ENCODE peak calls at places on chromosomes 11 and 22, in six cellular contexts. One of them, this sample, is unnamed.

GRCh38 chr11:123640677-123641494 is 13.5 kb downstream of the SCN3B start:
- DNase-seq in Peyer's patch: no peak
- DNase-seq in neural progenitor cell: peak; percentile 71
- DNase-seq in psoas muscle: peak; percentile 42
- DNase-seq in fibroblast of the aortic adventitia: peak; percentile 45
- DNase-seq in endodermal cell: peak; percentile 90
- DNase-seq in this sample: no peak

GRCh38 chr11:27055065-27055682 is 14.6 kb downstream of the BBOX1 start:
- DNase-seq in Peyer's patch: no peak
- DNase-seq in neural progenitor cell: no peak
- DNase-seq in psoas muscle: no peak
- DNase-seq in fibroblast of the aortic adventitia: peak; percentile 4
- DNase-seq in endodermal cell: no peak
- DNase-seq in this sample: no peak

GRCh38 chr11:80441821-80442220 is 1001.0 kb upstream of the TENM4 start:
- DNase-seq in Peyer's patch: no peak
- DNase-seq in neural progenitor cell: no peak
- DNase-seq in psoas muscle: no peak
- DNase-seq in fibroblast of the aortic adventitia: no peak
- DNase-seq in endodermal cell: no peak
- DNase-seq in this sample: no peak

GRCh38 chr22:41286639-41287091 is 678 bp upstream of the RANGAP1 start:
- DNase-seq in Peyer's patch: peak; percentile 46
- DNase-seq in neural progenitor cell: no peak
- DNase-seq in psoas muscle: no peak
- DNase-seq in fibroblast of the aortic adventitia: peak; percentile 45
- DNase-seq in endodermal cell: no peak
- DNase-seq in this sample: peak; percentile 29

GRCh38 chr22:36153756-36154155 is 6.8 kb downstream of the APOL3 start:
- DNase-seq in Peyer's patch: no peak
- DNase-seq in neural progenitor cell: no peak
- DNase-seq in psoas muscle: no peak
- DNase-seq in fibroblast of the aortic adventitia: no peak
- DNase-seq in endodermal cell: no peak
- DNase-seq in this sample: no peak

GRCh38 chr11:128174465-128175101 is 412.8 kb downstream of the ETS1 start:
- DNase-seq in Peyer's patch: no peak
- DNase-seq in neural progenitor cell: peak; percentile 44
- DNase-seq in psoas muscle: no peak
- DNase-seq in fibroblast of the aortic adventitia: peak; percentile 46
- DNase-seq in endodermal cell: peak; percentile 73
- DNase-seq in this sample: no peak

GRCh38 chr11:19244621-19245020 is 3.9 kb upstream of the E2F8 start:
- DNase-seq in Peyer's patch: no peak
- DNase-seq in neural progenitor cell: no peak
- DNase-seq in psoas muscle: no peak
- DNase-seq in fibroblast of the aortic adventitia: no peak
- DNase-seq in endodermal cell: no peak
- DNase-seq in this sample: no peak

GRCh38 chr11:46465683-46466082 is 74.1 kb upstream of the CHRM4 start:
- DNase-seq in Peyer's patch: no peak
- DNase-seq in neural progenitor cell: no peak
- DNase-seq in psoas muscle: no peak
- DNase-seq in fibroblast of the aortic adventitia: no peak
- DNase-seq in endodermal cell: no peak
- DNase-seq in this sample: no peak

GRCh38 chr11:119942021-119942420 is 195.9 kb downstream of the TRIM29 start:
- DNase-seq in Peyer's patch: no peak
- DNase-seq in neural progenitor cell: no peak
- DNase-seq in psoas muscle: no peak
- DNase-seq in fibroblast of the aortic adventitia: no peak
- DNase-seq in endodermal cell: peak; percentile 80
- DNase-seq in this sample: no peak

GRCh38 chr11:76365038-76365679 is 15.8 kb downstream of the THAP12 start:
- DNase-seq in Peyer's patch: no peak
- DNase-seq in neural progenitor cell: no peak
- DNase-seq in psoas muscle: no peak
- DNase-seq in fibroblast of the aortic adventitia: no peak
- DNase-seq in endodermal cell: no peak
- DNase-seq in this sample: no peak

GRCh38 chr11:124753207-124753606 is 1.2 kb upstream of the VSIG2 start:
- DNase-seq in Peyer's patch: no peak
- DNase-seq in neural progenitor cell: no peak
- DNase-seq in psoas muscle: no peak
- DNase-seq in fibroblast of the aortic adventitia: no peak
- DNase-seq in endodermal cell: peak; percentile 34
- DNase-seq in this sample: no peak

GRCh38 chr22:36156515-36157419 is 3.8 kb downstream of the APOL3 start:
- DNase-seq in Peyer's patch: peak; percentile 67
- DNase-seq in neural progenitor cell: peak; percentile 29
- DNase-seq in psoas muscle: peak; percentile 90
- DNase-seq in fibroblast of the aortic adventitia: peak; percentile 86
- DNase-seq in endodermal cell: peak; percentile 74
- DNase-seq in this sample: no peak

GRCh38 chr11:76861490-76861953 is 804 bp downstream of the ACER3 start:
- DNase-seq in Peyer's patch: no peak
- DNase-seq in neural progenitor cell: peak; percentile 21
- DNase-seq in psoas muscle: no peak
- DNase-seq in fibroblast of the aortic adventitia: no peak
- DNase-seq in endodermal cell: peak; percentile 52
- DNase-seq in this sample: no peak

GRCh38 chr11:57332694-57333440 is 2.8 kb downstream of the SSRP1 start:
- DNase-seq in Peyer's patch: no peak
- DNase-seq in neural progenitor cell: no peak
- DNase-seq in psoas muscle: no peak
- DNase-seq in fibroblast of the aortic adventitia: no peak
- DNase-seq in endodermal cell: no peak
- DNase-seq in this sample: no peak

GRCh38 chr11:12187399-12187798 is 77.0 kb downstream of the MICAL2 start:
- DNase-seq in Peyer's patch: no peak
- DNase-seq in neural progenitor cell: peak; percentile 28
- DNase-seq in psoas muscle: no peak
- DNase-seq in fibroblast of the aortic adventitia: no peak
- DNase-seq in endodermal cell: no peak
- DNase-seq in this sample: no peak

GRCh38 chr22:49937758-49938564 is 19.5 kb downstream of the CRELD2 start:
- DNase-seq in Peyer's patch: no peak
- DNase-seq in neural progenitor cell: no peak
- DNase-seq in psoas muscle: no peak
- DNase-seq in fibroblast of the aortic adventitia: no peak
- DNase-seq in endodermal cell: no peak
- DNase-seq in this sample: no peak

GRCh38 chr22:20392983-20393704 is 807 bp upstream of the ZNF74 start:
- DNase-seq in Peyer's patch: no peak
- DNase-seq in neural progenitor cell: no peak
- DNase-seq in psoas muscle: no peak
- DNase-seq in fibroblast of the aortic adventitia: no peak
- DNase-seq in endodermal cell: peak; percentile 28
- DNase-seq in this sample: no peak

GRCh38 chr22:49930128-49930527 is 11.7 kb downstream of the CRELD2 start:
- DNase-seq in Peyer's patch: peak; percentile 37
- DNase-seq in neural progenitor cell: no peak
- DNase-seq in psoas muscle: no peak
- DNase-seq in fibroblast of the aortic adventitia: no peak
- DNase-seq in endodermal cell: no peak
- DNase-seq in this sample: no peak

GRCh38 chr11:74679513-74679865 is 51.7 kb downstream of the CHRDL2 start:
- DNase-seq in Peyer's patch: no peak
- DNase-seq in neural progenitor cell: no peak
- DNase-seq in psoas muscle: no peak
- DNase-seq in fibroblast of the aortic adventitia: no peak
- DNase-seq in endodermal cell: peak; percentile 43
- DNase-seq in this sample: no peak

GRCh38 chr11:95465887-95466286 is 234.9 kb upstream of the SESN3 start:
- DNase-seq in Peyer's patch: no peak
- DNase-seq in neural progenitor cell: peak; percentile 50
- DNase-seq in psoas muscle: no peak
- DNase-seq in fibroblast of the aortic adventitia: no peak
- DNase-seq in endodermal cell: no peak
- DNase-seq in this sample: no peak

GRCh38 chr11:73312036-73312435 is 4.0 kb downstream of the ARHGEF17 start:
- DNase-seq in Peyer's patch: no peak
- DNase-seq in neural progenitor cell: no peak
- DNase-seq in psoas muscle: no peak
- DNase-seq in fibroblast of the aortic adventitia: no peak
- DNase-seq in endodermal cell: no peak
- DNase-seq in this sample: no peak
- H3K4me3 ChIP-seq in Peyer's patch: peak overlapping the region; percentile 61
- H3K4me3 ChIP-seq in neural progenitor cell: peak overlapping the region; percentile 25
- H3K4me3 ChIP-seq in psoas muscle: peak overlapping the region; percentile 80
- H3K4me3 ChIP-seq in fibroblast of the aortic adventitia: peak overlapping the region; percentile 81
- H3K4me3 ChIP-seq in endodermal cell: peak overlapping the region; percentile 70
- H3K4me3 ChIP-seq in this sample: no peak overlapping the region

GRCh38 chr22:47452184-47452583 is 689.7 kb downstream of the TBC1D22A start:
- DNase-seq in Peyer's patch: no peak
- DNase-seq in neural progenitor cell: no peak
- DNase-seq in psoas muscle: no peak
- DNase-seq in fibroblast of the aortic adventitia: no peak
- DNase-seq in endodermal cell: peak; percentile 56
- DNase-seq in this sample: no peak
- TF ChIP-seq CTCF in Peyer's patch: peak; percentile 19
- TF ChIP-seq CTCF in neural progenitor cell: peak; percentile 21
- TF ChIP-seq CTCF in psoas muscle: peak; percentile 5
- TF ChIP-seq CTCF in fibroblast of the aortic adventitia: no peak
- TF ChIP-seq CTCF in endodermal cell: peak; percentile 46
- TF ChIP-seq CTCF in this sample: peak; percentile 58

DNA sequence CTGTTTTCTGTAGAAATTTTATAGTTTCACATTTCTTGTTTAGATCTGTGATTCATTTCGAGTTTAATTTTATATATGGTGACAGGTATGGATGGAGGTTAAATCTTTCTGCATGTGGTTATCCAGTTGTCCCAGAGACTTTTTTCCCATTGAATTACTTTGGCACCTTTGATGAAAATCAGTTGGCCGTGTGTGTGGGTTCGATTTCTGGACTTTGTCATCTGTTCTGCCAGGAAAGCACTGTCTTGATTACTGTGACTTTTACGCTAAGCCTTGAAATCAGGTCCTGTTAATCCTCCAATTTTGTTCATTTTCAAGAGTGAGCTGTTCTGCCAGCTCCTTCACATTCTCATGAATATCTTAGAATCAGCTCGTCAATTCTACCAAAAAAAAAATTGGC is 107.4 kb downstream of the KCNQ1 start:
- DNase-seq in Peyer's patch: no peak
- DNase-seq in neural progenitor cell: no peak
- DNase-seq in psoas muscle: no peak
- DNase-seq in fibroblast of the aortic adventitia: no peak
- DNase-seq in endodermal cell: no peak
- DNase-seq in this sample: no peak
- H3K4me3 ChIP-seq in Peyer's patch: no peak overlapping the region
- H3K4me3 ChIP-seq in neural progenitor cell: no peak overlapping the region
- H3K4me3 ChIP-seq in psoas muscle: no peak overlapping the region
- H3K4me3 ChIP-seq in fibroblast of the aortic adventitia: no peak overlapping the region
- H3K4me3 ChIP-seq in endodermal cell: no peak overlapping the region
- H3K4me3 ChIP-seq in this sample: no peak overlapping the region

GRCh38 chr22:45309422-45310227 is at the start of gene FAM118A:
- DNase-seq in Peyer's patch: peak; percentile 94
- DNase-seq in neural progenitor cell: peak; percentile 97
- DNase-seq in psoas muscle: peak; percentile 93
- DNase-seq in fibroblast of the aortic adventitia: peak; percentile 89
- DNase-seq in endodermal cell: peak; percentile 99
- DNase-seq in this sample: peak; percentile 82
- TF ChIP-seq CTCF in Peyer's patch: peak; percentile 13
- TF ChIP-seq CTCF in neural progenitor cell: no peak
- TF ChIP-seq CTCF in psoas muscle: no peak
- TF ChIP-seq CTCF in fibroblast of the aortic adventitia: no peak
- TF ChIP-seq CTCF in endodermal cell: no peak
- TF ChIP-seq CTCF in this sample: no peak

GRCh38 chr11:35321532-35322320 is 97.6 kb downstream of the SLC1A2 start:
- DNase-seq in Peyer's patch: no peak
- DNase-seq in neural progenitor cell: no peak
- DNase-seq in psoas muscle: peak; percentile 23
- DNase-seq in fibroblast of the aortic adventitia: peak; percentile 95
- DNase-seq in endodermal cell: no peak
- DNase-seq in this sample: no peak

GRCh38 chr11:35322321-35322979 is 96.9 kb downstream of the SLC1A2 start:
- DNase-seq in Peyer's patch: no peak
- DNase-seq in neural progenitor cell: no peak
- DNase-seq in psoas muscle: no peak
- DNase-seq in fibroblast of the aortic adventitia: no peak
- DNase-seq in endodermal cell: no peak
- DNase-seq in this sample: no peak

GRCh38 chr11:35324183-35324582 is 95.2 kb downstream of the SLC1A2 start:
- DNase-seq in Peyer's patch: no peak
- DNase-seq in neural progenitor cell: no peak
- DNase-seq in psoas muscle: no peak
- DNase-seq in fibroblast of the aortic adventitia: no peak
- DNase-seq in endodermal cell: no peak
- DNase-seq in this sample: no peak

GRCh38 chr11:35324981-35325380 is 94.4 kb downstream of the SLC1A2 start:
- DNase-seq in Peyer's patch: no peak
- DNase-seq in neural progenitor cell: no peak
- DNase-seq in psoas muscle: no peak
- DNase-seq in fibroblast of the aortic adventitia: peak; percentile 37
- DNase-seq in endodermal cell: no peak
- DNase-seq in this sample: no peak

GRCh38 chr11:35323076-35323868 is 96.1 kb downstream of the SLC1A2 start:
- DNase-seq in Peyer's patch: no peak
- DNase-seq in neural progenitor cell: no peak
- DNase-seq in psoas muscle: no peak
- DNase-seq in fibroblast of the aortic adventitia: peak; percentile 46
- DNase-seq in endodermal cell: no peak
- DNase-seq in this sample: no peak
- H3K4me3 ChIP-seq in Peyer's patch: no peak overlapping the region
- H3K4me3 ChIP-seq in neural progenitor cell: no peak overlapping the region
- H3K4me3 ChIP-seq in psoas muscle: no peak overlapping the region
- H3K4me3 ChIP-seq in fibroblast of the aortic adventitia: no peak overlapping the region
- H3K4me3 ChIP-seq in endodermal cell: no peak overlapping the region
- H3K4me3 ChIP-seq in this sample: no peak overlapping the region

GRCh38 chr11:20530942-20531703 is 68.3 kb upstream of the SLC6A5 start:
- DNase-seq in Peyer's patch: no peak
- DNase-seq in neural progenitor cell: no peak
- DNase-seq in psoas muscle: no peak
- DNase-seq in fibroblast of the aortic adventitia: no peak
- DNase-seq in endodermal cell: no peak
- DNase-seq in this sample: peak; percentile 8
- TF ChIP-seq CTCF in Peyer's patch: no peak
- TF ChIP-seq CTCF in neural progenitor cell: no peak
- TF ChIP-seq CTCF in psoas muscle: no peak
- TF ChIP-seq CTCF in fibroblast of the aortic adventitia: no peak
- TF ChIP-seq CTCF in endodermal cell: no peak
- TF ChIP-seq CTCF in this sample: no peak

This sample was measured in GM12864.